ENCODE peak calls at places on chromosomes 16 and 17, in seven cellular contexts. One of them, this sample, is unnamed.

GRCh38 chr16:29757950-29758466 is 12.2 kb upstream of the C16orf54 start:
- DNase-seq in GM06990: no peak
- DNase-seq in bronchial epithelial cell: no peak
- DNase-seq in tibial artery: no peak
- DNase-seq in PC-3: no peak
- DNase-seq in testis: no peak
- DNase-seq in adrenal gland: no peak
- DNase-seq in this sample: peak; percentile 59

GRCh38 chr17:15883617-15884111 is 61.3 kb upstream of the ADORA2B start:
- DNase-seq in bronchial epithelial cell: peak; percentile 79
- DNase-seq in PC-3: peak; percentile 95
- DNase-seq in tibial artery: no peak
- DNase-seq in adrenal gland: no peak
- DNase-seq in GM06990: no peak
- DNase-seq in testis: no peak
- DNase-seq in this sample: peak; percentile 52

GRCh38 chr17:19720631-19721426 is 4.4 kb upstream of the SLC47A2 start:
- DNase-seq in PC-3: peak; percentile 31
- DNase-seq in tibial artery: no peak
- DNase-seq in bronchial epithelial cell: peak; percentile 21
- DNase-seq in GM06990: no peak
- DNase-seq in testis: no peak
- DNase-seq in adrenal gland: no peak
- DNase-seq in this sample: no peak

GRCh38 chr16:9033125-9033830 is 58.2 kb upstream of the HAPSTR1 start:
- DNase-seq in PC-3: peak; percentile 69
- DNase-seq in adrenal gland: peak; percentile 68
- DNase-seq in bronchial epithelial cell: peak; percentile 61
- DNase-seq in GM06990: no peak
- DNase-seq in tibial artery: peak; percentile 25
- DNase-seq in testis: peak; percentile 80
- DNase-seq in this sample: no peak

GRCh38 chr17:9239821-9240658 is 218.7 kb downstream of the NTN1 start:
- DNase-seq in bronchial epithelial cell: peak; percentile 17
- DNase-seq in adrenal gland: peak; percentile 82
- DNase-seq in PC-3: peak; percentile 59
- DNase-seq in testis: peak; percentile 66
- DNase-seq in GM06990: peak; percentile 66
- DNase-seq in tibial artery: peak; percentile 87
- DNase-seq in this sample: no peak

GRCh38 chr16:19567560-19567959 is 12.1 kb downstream of the VPS35L start:
- DNase-seq in testis: no peak
- DNase-seq in GM06990: no peak
- DNase-seq in adrenal gland: no peak
- DNase-seq in PC-3: no peak
- DNase-seq in bronchial epithelial cell: no peak
- DNase-seq in tibial artery: no peak
- DNase-seq in this sample: no peak

GRCh38 chr17:28599311-28600184 is 723 bp upstream of the SPAG5 start:
- DNase-seq in bronchial epithelial cell: peak; percentile 89
- DNase-seq in PC-3: peak; percentile 80
- DNase-seq in adrenal gland: peak; percentile 79
- DNase-seq in tibial artery: peak; percentile 68
- DNase-seq in GM06990: no peak
- DNase-seq in testis: peak; percentile 70
- DNase-seq in this sample: peak; percentile 74

GRCh38 chr17:17751489-17751995 is 70.3 kb downstream of the RAI1 start:
- DNase-seq in tibial artery: no peak
- DNase-seq in PC-3: no peak
- DNase-seq in adrenal gland: no peak
- DNase-seq in bronchial epithelial cell: no peak
- DNase-seq in GM06990: peak; percentile 40
- DNase-seq in testis: no peak
- DNase-seq in this sample: no peak

GRCh38 chr16:60151987-60152386 is 1417.9 kb upstream of the GOT2 start:
- DNase-seq in testis: no peak
- DNase-seq in PC-3: peak; percentile 6
- DNase-seq in adrenal gland: no peak
- DNase-seq in tibial artery: no peak
- DNase-seq in bronchial epithelial cell: no peak
- DNase-seq in GM06990: no peak
- DNase-seq in this sample: no peak

GRCh38 chr16:89072216-89073130 is 21.2 kb upstream of the ACSF3 start:
- DNase-seq in bronchial epithelial cell: no peak
- DNase-seq in tibial artery: no peak
- DNase-seq in PC-3: no peak
- DNase-seq in GM06990: no peak
- DNase-seq in testis: no peak
- DNase-seq in adrenal gland: no peak
- DNase-seq in this sample: no peak

GRCh38 chr17:47257651-47258339 is 4.2 kb downstream of the ITGB3 start:
- DNase-seq in GM06990: no peak
- DNase-seq in testis: no peak
- DNase-seq in tibial artery: no peak
- DNase-seq in adrenal gland: no peak
- DNase-seq in bronchial epithelial cell: peak; percentile 59
- DNase-seq in PC-3: peak; percentile 88
- DNase-seq in this sample: no peak

GRCh38 chr16:19882641-19883040 is 2.0 kb downstream of the GPRC5B start:
- DNase-seq in adrenal gland: no peak
- DNase-seq in tibial artery: no peak
- DNase-seq in GM06990: no peak
- DNase-seq in testis: no peak
- DNase-seq in bronchial epithelial cell: no peak
- DNase-seq in PC-3: no peak
- DNase-seq in this sample: no peak

GRCh38 chr17:56978441-56979090 is 635 bp downstream of the SCPEP1 start:
- DNase-seq in testis: no peak
- DNase-seq in PC-3: peak; percentile 21
- DNase-seq in tibial artery: no peak
- DNase-seq in GM06990: peak; percentile 16
- DNase-seq in adrenal gland: peak; percentile 38
- DNase-seq in bronchial epithelial cell: peak; percentile 17
- DNase-seq in this sample: no peak

GRCh38 chr17:22718689-22719088 is 1026.4 kb downstream of the KCNJ18 start:
- DNase-seq in testis: no peak
- DNase-seq in adrenal gland: no peak
- DNase-seq in tibial artery: no peak
- DNase-seq in bronchial epithelial cell: no peak
- DNase-seq in PC-3: no peak
- DNase-seq in GM06990: no peak
- DNase-seq in this sample: no peak

GRCh38 chr17:82458885-82459424 is 414 bp downstream of the NARF start:
- DNase-seq in GM06990: peak; percentile 57
- DNase-seq in adrenal gland: peak; percentile 65
- DNase-seq in PC-3: peak; percentile 6
- DNase-seq in tibial artery: no peak
- DNase-seq in testis: no peak
- DNase-seq in bronchial epithelial cell: no peak
- DNase-seq in this sample: no peak

GRCh38 chr16:86059253-86060171 is 160.6 kb downstream of the IRF8 start:
- DNase-seq in tibial artery: no peak
- DNase-seq in bronchial epithelial cell: no peak
- DNase-seq in PC-3: no peak
- DNase-seq in adrenal gland: peak; percentile 49
- DNase-seq in GM06990: no peak
- DNase-seq in testis: peak; percentile 91
- DNase-seq in this sample: no peak

GRCh38 chr16:8855051-8855786 is 13.6 kb downstream of the CARHSP1 start:
- DNase-seq in adrenal gland: no peak
- DNase-seq in testis: no peak
- DNase-seq in PC-3: no peak
- DNase-seq in tibial artery: peak; percentile 16
- DNase-seq in GM06990: no peak
- DNase-seq in bronchial epithelial cell: no peak
- DNase-seq in this sample: no peak

DNA sequence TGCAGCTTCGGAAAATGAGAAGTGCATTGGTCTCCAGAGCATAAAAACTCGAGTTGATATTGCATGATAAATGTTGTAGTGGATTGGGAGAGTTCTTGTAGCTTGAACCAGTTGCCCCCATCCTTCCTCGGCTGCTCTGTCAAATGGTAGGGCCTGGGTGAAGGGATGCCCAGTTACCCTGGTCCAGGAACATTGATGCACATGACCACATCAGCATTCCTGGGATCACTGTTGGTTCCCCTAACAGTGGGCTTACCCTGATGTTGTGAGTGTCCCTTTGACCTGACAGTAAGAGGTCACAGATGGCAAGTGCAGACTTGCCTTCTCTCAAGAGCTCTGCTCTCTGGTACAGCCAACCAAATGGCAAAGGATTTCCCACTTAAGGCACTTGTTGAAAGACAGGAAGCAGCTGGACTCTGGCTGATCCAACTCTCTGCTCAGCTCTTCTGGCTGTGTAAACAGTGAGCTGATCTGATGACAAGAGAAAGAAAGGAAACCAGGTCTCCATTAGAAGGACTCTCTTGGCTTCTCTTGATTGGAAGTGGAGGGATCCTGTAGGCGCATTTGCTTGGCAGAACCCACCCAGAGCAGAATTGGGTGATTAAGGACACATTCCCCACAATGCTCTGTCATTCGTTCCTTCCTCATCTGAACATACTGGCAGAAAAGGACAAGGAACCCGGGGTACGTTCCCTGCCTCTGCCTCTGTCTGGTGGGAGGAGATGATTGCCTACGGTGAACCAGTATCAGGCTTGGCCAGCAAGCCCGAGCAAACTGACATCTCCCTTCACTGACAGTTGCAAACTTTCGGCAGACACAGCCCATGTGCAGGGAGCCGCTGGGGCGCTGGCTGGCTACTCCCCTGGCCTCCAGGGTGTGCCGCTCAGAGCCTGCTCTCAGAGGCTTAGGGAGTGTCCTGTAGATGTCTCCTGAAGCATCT is 29.3 kb downstream of the LDHD start:
- DNase-seq in PC-3: no peak
- DNase-seq in tibial artery: no peak
- DNase-seq in GM06990: no peak
- DNase-seq in testis: peak; percentile 26
- DNase-seq in adrenal gland: no peak
- DNase-seq in bronchial epithelial cell: peak; percentile 32
- DNase-seq in this sample: no peak
- H3K4me3 ChIP-seq in PC-3: no peak overlapping the region
- H3K4me3 ChIP-seq in tibial artery: no peak overlapping the region
- H3K4me3 ChIP-seq in GM06990: no peak overlapping the region
- H3K4me3 ChIP-seq in testis: no peak overlapping the region
- H3K4me3 ChIP-seq in adrenal gland: no peak overlapping the region
- H3K4me3 ChIP-seq in bronchial epithelial cell: no peak overlapping the region
- H3K4me3 ChIP-seq in this sample: no peak overlapping the region

GRCh38 chr17:58487589-58488427 is at the start of gene HSF5:
- DNase-seq in testis: peak; percentile 51
- DNase-seq in adrenal gland: no peak
- DNase-seq in PC-3: no peak
- DNase-seq in GM06990: peak; percentile 56
- DNase-seq in tibial artery: no peak
- DNase-seq in bronchial epithelial cell: no peak
- DNase-seq in this sample: no peak
- TF ChIP-seq CTCF in testis: no peak
- TF ChIP-seq CTCF in adrenal gland: peak; percentile 24
- TF ChIP-seq CTCF in PC-3: no peak
- TF ChIP-seq CTCF in GM06990: peak; percentile 7
- TF ChIP-seq CTCF in tibial artery: no peak
- TF ChIP-seq CTCF in bronchial epithelial cell: peak; percentile 24
- TF ChIP-seq CTCF in this sample: no peak

GRCh38 chr17:38450699-38451029 is 22.4 kb downstream of the ARHGAP23 start:
- DNase-seq in bronchial epithelial cell: no peak
- DNase-seq in PC-3: no peak
- DNase-seq in GM06990: no peak
- DNase-seq in testis: no peak
- DNase-seq in tibial artery: no peak
- DNase-seq in adrenal gland: no peak
- DNase-seq in this sample: no peak

GRCh38 chr17:38453951-38454421 is 25.7 kb downstream of the ARHGAP23 start:
- DNase-seq in tibial artery: no peak
- DNase-seq in PC-3: peak; percentile 44
- DNase-seq in bronchial epithelial cell: peak; percentile 39
- DNase-seq in adrenal gland: peak; percentile 72
- DNase-seq in GM06990: no peak
- DNase-seq in testis: peak; percentile 21
- DNase-seq in this sample: no peak

GRCh38 chr17:38452719-38453118 is 24.5 kb downstream of the ARHGAP23 start:
- DNase-seq in bronchial epithelial cell: no peak
- DNase-seq in testis: no peak
- DNase-seq in tibial artery: no peak
- DNase-seq in PC-3: no peak
- DNase-seq in GM06990: no peak
- DNase-seq in adrenal gland: no peak
- DNase-seq in this sample: no peak

GRCh38 chr17:38451030-38451839 is 23.0 kb downstream of the ARHGAP23 start:
- DNase-seq in testis: no peak
- DNase-seq in tibial artery: no peak
- DNase-seq in adrenal gland: peak; percentile 63
- DNase-seq in PC-3: no peak
- DNase-seq in GM06990: no peak
- DNase-seq in bronchial epithelial cell: peak; percentile 63
- DNase-seq in this sample: no peak

GRCh38 chr17:38451840-38452529 is 23.7 kb downstream of the ARHGAP23 start:
- DNase-seq in testis: no peak
- DNase-seq in bronchial epithelial cell: peak; percentile 85
- DNase-seq in PC-3: no peak
- DNase-seq in tibial artery: no peak
- DNase-seq in adrenal gland: peak; percentile 53
- DNase-seq in GM06990: no peak
- DNase-seq in this sample: peak; percentile 77
- H3K4me3 ChIP-seq in testis: no peak overlapping the region
- H3K4me3 ChIP-seq in bronchial epithelial cell: peak overlapping the region; percentile 38
- H3K4me3 ChIP-seq in PC-3: no peak overlapping the region
- H3K4me3 ChIP-seq in tibial artery: no peak overlapping the region
- H3K4me3 ChIP-seq in adrenal gland: no peak overlapping the region
- H3K4me3 ChIP-seq in GM06990: no peak overlapping the region
- H3K4me3 ChIP-seq in this sample: peak overlapping the region; percentile 52

GRCh38 chr17:45660474-45660873 is 123.6 kb upstream of the CRHR1 start:
- DNase-seq in adrenal gland: no peak
- DNase-seq in tibial artery: no peak
- DNase-seq in PC-3: no peak
- DNase-seq in GM06990: no peak
- DNase-seq in bronchial epithelial cell: no peak
- DNase-seq in testis: no peak
- DNase-seq in this sample: no peak
- TF ChIP-seq CTCF in adrenal gland: no peak
- TF ChIP-seq CTCF in tibial artery: no peak
- TF ChIP-seq CTCF in PC-3: no peak
- TF ChIP-seq CTCF in GM06990: no peak
- TF ChIP-seq CTCF in bronchial epithelial cell: no peak
- TF ChIP-seq CTCF in testis: no peak
- TF ChIP-seq CTCF in this sample: no peak